ENCODE peak calls at places on chromosome 9, in seven cellular contexts. I is GM03348, R is Right ventricle myocardium superior, V is smooth muscle cell of the brain vasculature, E is fibroblast of villous mesenchyme, O is HT1080, U is AG08396. Y is an unnamed sample.

GRCh38 chr9:121459513-121459912 is 40.1 kb downstream of the GGTA1 start:
- DNase-seq in I (no peak), R (no peak), V (no peak), E (no peak), O (no peak), U (no peak), Y (no peak)

GRCh38 chr9:104725014-104725413 is 22.5 kb upstream of the NIPSNAP3A start:
- DNase-seq in I (no peak), R (no peak), V (no peak), E (no peak), O (peak), U (no peak), Y (no peak)

GRCh38 chr9:99235874-99236627 is 14.0 kb downstream of the SEC61B start:
- DNase-seq in I (no peak), R (no peak), V (no peak), E (no peak), O (no peak), U (no peak), Y (no peak)

GRCh38 chr9:32264171-32264862 is 120.1 kb upstream of the ACO1 start:
- DNase-seq in I (no peak), R (no peak), V (no peak), E (peak), O (peak), U (no peak), Y (peak)

GRCh38 chr9:76560481-76560891 is 101.5 kb downstream of the GCNT1 start:
- DNase-seq in I (peak), R (no peak), V (no peak), E (peak), O (peak), U (no peak), Y (peak)

GRCh38 chr9:135255843-135256567 is 168.5 kb downstream of the OLFM1 start:
- DNase-seq in I (no peak), R (peak), V (no peak), E (no peak), O (no peak), U (no peak), Y (no peak)

GRCh38 chr9:94135222-94135621 is 51.0 kb downstream of the PTPDC1 start:
- DNase-seq in I (peak), R (no peak), V (peak), E (peak), O (peak), U (peak), Y (no peak)

GRCh38 chr9:114538241-114538640 is 33.0 kb upstream of the WHRN start:
- DNase-seq in I (no peak), R (no peak), V (no peak), E (no peak), O (peak), U (no peak), Y (no peak)

GRCh38 chr9:134169724-134170401 is 5.5 kb upstream of the RNU6ATAC start:
- DNase-seq in I (no peak), R (peak), V (no peak), E (no peak), O (no peak), U (no peak), Y (no peak)

GRCh38 chr9:136529516-136530471 is 16.1 kb downstream of the NOTCH1 start:
- DNase-seq in I (no peak), R (no peak), V (no peak), E (no peak), O (no peak), U (no peak), Y (no peak)

GRCh38 chr9:35771524-35771923 is 17.4 kb upstream of the MSMP start:
- DNase-seq in I (no peak), R (no peak), V (no peak), E (peak), O (no peak), U (no peak), Y (peak)

GRCh38 chr9:109411818-109412352 is 86.2 kb downstream of the PTPN3 start:
- DNase-seq in I (peak), R (no peak), V (peak), E (peak), O (no peak), U (peak), Y (peak)

GRCh38 chr9:99299214-99300102 is 77.4 kb downstream of the SEC61B start:
- DNase-seq in I (peak), R (no peak), V (no peak), E (peak), O (peak), U (peak), Y (peak)

GRCh38 chr9:101711330-101711941 is 27.0 kb downstream of the GRIN3A start:
- DNase-seq in I (peak), R (no peak), V (no peak), E (peak), O (peak), U (peak), Y (peak)

GRCh38 chr9:90044263-90044662 is 439.5 kb downstream of the GADD45G start:
- DNase-seq in I (no peak), R (no peak), V (no peak), E (peak), O (no peak), U (no peak), Y (no peak)

GRCh38 chr9:137416563-137417151 is 6.3 kb downstream of the EXD3 start:
- DNase-seq in I (no peak), R (peak), V (no peak), E (no peak), O (no peak), U (no peak), Y (no peak)

GRCh38 chr9:126055386-126055785 is 271.2 kb upstream of the MVB12B start:
- DNase-seq in I (peak), R (no peak), V (no peak), E (no peak), O (peak), U (no peak), Y (peak)

GRCh38 chr9:85941966-85942912 is 1.3 kb downstream of the NAA35 start:
- DNase-seq in I (peak), R (no peak), V (no peak), E (peak), O (no peak), U (peak), Y (no peak)

GRCh38 chr9:3672399-3672798 is 146.6 kb upstream of the RFX3 start:
- DNase-seq in I (no peak), R (no peak), V (no peak), E (no peak), O (no peak), U (no peak), Y (no peak)

GRCh38 chr9:105994970-105995369 is 300.6 kb downstream of the TMEM38B start:
- DNase-seq in I (no peak), R (no peak), V (no peak), E (no peak), O (peak), U (no peak), Y (peak)

GRCh38 chr9:115367780-115368179 is 249.8 kb upstream of the TNC start:
- DNase-seq in I (peak), R (no peak), V (no peak), E (peak), O (no peak), U (peak), Y (no peak)

GRCh38 chr9:129027685-129028191 is 393 bp downstream of the SH3GLB2 start:
- DNase-seq in I (peak), R (no peak), V (no peak), E (peak), O (peak), U (peak), Y (peak)

GRCh38 chr9:35958104-35958825 is at the start of gene OR2S2:
- DNase-seq in I (no peak), R (no peak), V (no peak), E (no peak), O (no peak), U (no peak), Y (no peak)

GRCh38 chr9:124291801-124292396 is 34.1 kb downstream of the NEK6 start:
- DNase-seq in I (no peak), R (no peak), V (no peak), E (peak), O (no peak), U (no peak), Y (no peak)

GRCh38 chr9:117317192-117317591 is 97.7 kb downstream of the ASTN2 start:
- DNase-seq in I (no peak), R (no peak), V (no peak), E (no peak), O (no peak), U (no peak), Y (no peak)

GRCh38 chr9:87853843-87854242 is 28.8 kb upstream of the SPATA31E1 start:
- DNase-seq in I (no peak), R (no peak), V (no peak), E (no peak), O (no peak), U (no peak), Y (no peak)

GRCh38 chr9:6538666-6539071 is 106.9 kb downstream of the GLDC start:
- DNase-seq in I (peak), R (no peak), V (no peak), E (peak), O (peak), U (no peak), Y (peak)

GRCh38 chr9:70466976-70467551 is 52.6 kb upstream of the KLF9 start:
- DNase-seq in I (peak), R (no peak), V (no peak), E (peak), O (peak), U (peak), Y (no peak)

GRCh38 chr9:19976226-19976625 is 187.4 kb upstream of the SLC24A2 start:
- DNase-seq in I (no peak), R (no peak), V (no peak), E (no peak), O (peak), U (no peak), Y (no peak)

GRCh38 chr9:28960602-28961001 is 1387.3 kb upstream of the C9orf72 start:
- DNase-seq in I (no peak), R (no peak), V (no peak), E (no peak), O (no peak), U (no peak), Y (no peak)

GRCh38 chr9:21585756-21586752 is 103.9 kb upstream of the IFNE start:
- DNase-seq in I (no peak), R (no peak), V (no peak), E (peak), O (no peak), U (no peak), Y (no peak)

Y was measured in COLO829.